ENCODE peak calls at places on chromosomes 11 and 22, in four cellular contexts. One of them, this sample, is unnamed.

GRCh38 chr11:63839508-63840355 is 822 bp downstream of the MARK2 start:
- DNase-seq in GM12878: no peak
- DNase-seq in K562: no peak
- DNase-seq in HCT116: no peak
- DNase-seq in this sample: no peak

GRCh38 chr11:44519989-44520737 is 45.3 kb upstream of the CD82 start:
- DNase-seq in GM12878: no peak
- DNase-seq in K562: no peak
- DNase-seq in HCT116: no peak
- DNase-seq in this sample: no peak

GRCh38 chr11:20131744-20132666 is 28.3 kb downstream of the DBX1 start:
- DNase-seq in GM12878: no peak
- DNase-seq in K562: peak
- DNase-seq in HCT116: no peak
- DNase-seq in this sample: no peak

GRCh38 chr22:28791841-28792490 is 8.4 kb downstream of the XBP1 start:
- DNase-seq in GM12878: peak
- DNase-seq in K562: no peak
- DNase-seq in HCT116: no peak
- DNase-seq in this sample: no peak

GRCh38 chr11:109619498-109619897 is 197.5 kb downstream of the C11orf87 start:
- DNase-seq in GM12878: no peak
- DNase-seq in K562: no peak
- DNase-seq in HCT116: no peak
- DNase-seq in this sample: no peak

GRCh38 chr11:70271635-70271953 is 1.1 kb downstream of the PPFIA1 start:
- DNase-seq in GM12878: no peak
- DNase-seq in K562: no peak
- DNase-seq in HCT116: no peak
- DNase-seq in this sample: no peak

GRCh38 chr11:2434506-2435255 is 9.6 kb downstream of the TRPM5 start:
- DNase-seq in GM12878: no peak
- DNase-seq in K562: no peak
- DNase-seq in HCT116: no peak
- DNase-seq in this sample: no peak

GRCh38 chr11:115665345-115665901 is 161.2 kb upstream of the CADM1 start:
- DNase-seq in GM12878: no peak
- DNase-seq in K562: no peak
- DNase-seq in HCT116: no peak
- DNase-seq in this sample: no peak

GRCh38 chr11:26191193-26191592 is 140.7 kb upstream of the ANO3 start:
- DNase-seq in GM12878: no peak
- DNase-seq in K562: no peak
- DNase-seq in HCT116: no peak
- DNase-seq in this sample: no peak

GRCh38 chr22:42151924-42152635 is 21.5 kb upstream of the CYP2D6 start:
- DNase-seq in GM12878: no peak
- DNase-seq in K562: peak
- DNase-seq in HCT116: no peak
- DNase-seq in this sample: peak

GRCh38 chr11:128522943-128523518 is 64.3 kb downstream of the ETS1 start:
- DNase-seq in GM12878: no peak
- DNase-seq in K562: no peak
- DNase-seq in HCT116: no peak
- DNase-seq in this sample: no peak

GRCh38 chr11:76603202-76603601 is 67.3 kb downstream of the LRRC32 start:
- DNase-seq in GM12878: no peak
- DNase-seq in K562: no peak
- DNase-seq in HCT116: no peak
- DNase-seq in this sample: peak

GRCh38 chr11:108340958-108341357 is 118.1 kb downstream of the ATM start:
- DNase-seq in GM12878: no peak
- DNase-seq in K562: peak
- DNase-seq in HCT116: peak
- DNase-seq in this sample: peak

GRCh38 chr11:77081976-77082836 is 15.4 kb downstream of the CAPN5 start:
- DNase-seq in GM12878: no peak
- DNase-seq in K562: no peak
- DNase-seq in HCT116: no peak
- DNase-seq in this sample: no peak

GRCh38 chr11:36702330-36703054 is 104.5 kb upstream of the RAG2 start:
- DNase-seq in GM12878: peak
- DNase-seq in K562: peak
- DNase-seq in HCT116: peak
- DNase-seq in this sample: no peak

GRCh38 chr11:95065336-95065735 is 1.4 kb upstream of the SRSF8 start:
- DNase-seq in GM12878: no peak
- DNase-seq in K562: no peak
- DNase-seq in HCT116: no peak
- DNase-seq in this sample: no peak

GRCh38 chr22:43887391-43887790 is 4.4 kb downstream of the PNPLA5 start:
- DNase-seq in GM12878: no peak
- DNase-seq in K562: no peak
- DNase-seq in HCT116: no peak
- DNase-seq in this sample: no peak
- TF ChIP-seq EGR1 in GM12878: no peak
- TF ChIP-seq EGR1 in K562: no peak
- TF ChIP-seq EGR1 in HCT116: no peak
- TF ChIP-seq EGR1 in this sample: no peak

GRCh38 chr11:6505577-6506240 is 8.6 kb downstream of the DNHD1 start:
- DNase-seq in GM12878: no peak
- DNase-seq in K562: peak
- DNase-seq in HCT116: peak
- DNase-seq in this sample: no peak
- TF ChIP-seq EGR1 in GM12878: no peak
- TF ChIP-seq EGR1 in K562: no peak
- TF ChIP-seq EGR1 in HCT116: no peak
- TF ChIP-seq EGR1 in this sample: no peak

DNA sequence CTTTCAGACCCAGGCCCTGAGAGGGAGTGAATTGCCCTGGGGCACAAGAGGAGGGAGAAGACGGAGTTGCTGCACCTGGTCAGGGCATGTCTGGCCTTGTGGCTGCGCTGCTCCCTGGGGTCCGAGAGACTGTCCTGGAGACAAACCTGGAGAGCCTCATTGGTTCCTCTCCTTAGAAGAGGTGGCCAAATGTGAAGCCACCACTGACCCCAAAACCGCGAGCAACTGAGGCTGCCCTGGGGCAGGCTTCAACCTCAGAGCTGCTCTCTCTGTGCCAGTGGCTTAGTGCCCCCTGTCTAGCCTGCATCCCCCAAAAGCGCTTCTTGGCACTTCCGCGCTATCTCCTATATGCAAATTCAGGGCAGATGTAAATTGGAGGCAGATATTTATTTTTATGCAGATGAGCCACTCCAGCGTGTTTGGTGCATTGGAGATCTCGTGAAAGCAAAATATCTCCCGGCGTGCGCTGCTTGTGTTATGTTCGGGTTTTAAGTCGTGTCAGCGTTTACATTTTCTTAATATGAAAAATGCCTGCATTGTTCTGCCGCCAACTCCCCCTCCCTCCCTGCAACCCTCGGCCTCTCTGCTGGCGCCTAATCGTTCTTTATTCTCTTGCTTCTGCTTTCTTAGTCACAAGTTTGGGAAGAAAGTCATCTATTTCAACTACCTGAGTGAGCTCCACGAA is 69.5 kb downstream of the ARHGAP8 start:
- DNase-seq in GM12878: no peak
- DNase-seq in K562: no peak
- DNase-seq in HCT116: no peak
- DNase-seq in this sample: no peak
- TF ChIP-seq EGR1 in GM12878: no peak
- TF ChIP-seq EGR1 in K562: no peak
- TF ChIP-seq EGR1 in HCT116: no peak
- TF ChIP-seq EGR1 in this sample: no peak

GRCh38 chr11:55658031-55658573 is 3.9 kb upstream of the OR4C6 start:
- DNase-seq in GM12878: peak
- DNase-seq in K562: no peak
- DNase-seq in HCT116: no peak
- DNase-seq in this sample: no peak
- TF ChIP-seq EGR1 in GM12878: no peak
- TF ChIP-seq EGR1 in K562: no peak
- TF ChIP-seq EGR1 in HCT116: no peak
- TF ChIP-seq EGR1 in this sample: no peak

GRCh38 chr22:46084943-46085830 is 65.1 kb upstream of the PPARA start:
- DNase-seq in GM12878: no peak
- DNase-seq in K562: peak
- DNase-seq in HCT116: no peak
- DNase-seq in this sample: no peak
- TF ChIP-seq EGR1 in GM12878: no peak
- TF ChIP-seq EGR1 in K562: no peak
- TF ChIP-seq EGR1 in HCT116: peak
- TF ChIP-seq EGR1 in this sample: no peak

GRCh38 chr22:48316245-48316875 is 1511.3 kb downstream of the BRD1 start:
- DNase-seq in GM12878: no peak
- DNase-seq in K562: no peak
- DNase-seq in HCT116: no peak
- DNase-seq in this sample: no peak
- TF ChIP-seq EGR1 in GM12878: no peak
- TF ChIP-seq EGR1 in K562: no peak
- TF ChIP-seq EGR1 in HCT116: no peak
- TF ChIP-seq EGR1 in this sample: no peak

DNA sequence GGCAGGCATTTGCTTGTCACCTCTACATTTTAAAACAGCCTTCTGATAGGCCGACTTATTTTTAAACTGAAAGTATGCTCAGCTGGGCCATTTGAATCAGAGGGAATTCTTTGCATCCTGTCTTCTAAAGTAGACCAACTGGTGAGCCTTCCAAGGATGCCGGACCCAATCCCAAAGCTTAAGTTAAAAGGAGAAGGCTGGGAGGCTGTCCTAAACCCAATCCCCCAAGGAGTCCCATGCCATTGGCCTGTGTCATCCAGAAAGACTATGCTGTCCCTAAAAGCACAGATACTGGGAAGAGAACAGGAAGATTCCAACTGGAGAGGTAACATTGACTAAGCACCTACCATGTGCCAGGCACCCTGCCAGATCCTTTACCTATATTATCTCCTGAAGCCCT is 18.0 kb downstream of the TENM4 start:
- DNase-seq in GM12878: no peak
- DNase-seq in K562: no peak
- DNase-seq in HCT116: no peak
- DNase-seq in this sample: no peak
- TF ChIP-seq EGR1 in GM12878: no peak
- TF ChIP-seq EGR1 in K562: no peak
- TF ChIP-seq EGR1 in HCT116: no peak
- TF ChIP-seq EGR1 in this sample: no peak

GRCh38 chr22:31274017-31274416 is 18.3 kb downstream of the PIK3IP1 start:
- DNase-seq in GM12878: no peak
- DNase-seq in K562: no peak
- DNase-seq in HCT116: no peak
- DNase-seq in this sample: no peak

GRCh38 chr22:31275018-31275417 is 17.3 kb downstream of the PIK3IP1 start:
- DNase-seq in GM12878: no peak
- DNase-seq in K562: no peak
- DNase-seq in HCT116: no peak
- DNase-seq in this sample: no peak

GRCh38 chr22:31271485-31271884 is 20.8 kb downstream of the PIK3IP1 start:
- DNase-seq in GM12878: no peak
- DNase-seq in K562: no peak
- DNase-seq in HCT116: no peak
- DNase-seq in this sample: no peak

GRCh38 chr22:31271026-31271425 is 21.3 kb downstream of the PIK3IP1 start:
- DNase-seq in GM12878: no peak
- DNase-seq in K562: no peak
- DNase-seq in HCT116: no peak
- DNase-seq in this sample: no peak

GRCh38 chr22:31272522-31273446 is 19.5 kb downstream of the PIK3IP1 start:
- DNase-seq in GM12878: no peak
- DNase-seq in K562: peak
- DNase-seq in HCT116: peak
- DNase-seq in this sample: peak
- TF ChIP-seq EGR1 in GM12878: no peak
- TF ChIP-seq EGR1 in K562: no peak
- TF ChIP-seq EGR1 in HCT116: no peak
- TF ChIP-seq EGR1 in this sample: no peak

GRCh38 chr22:37925311-37925710 is 19.2 kb downstream of the MICALL1 start:
- DNase-seq in GM12878: no peak
- DNase-seq in K562: no peak
- DNase-seq in HCT116: no peak
- DNase-seq in this sample: no peak
- TF ChIP-seq EGR1 in GM12878: no peak
- TF ChIP-seq EGR1 in K562: no peak
- TF ChIP-seq EGR1 in HCT116: no peak
- TF ChIP-seq EGR1 in this sample: no peak

GRCh38 chr11:117807482-117808272 is 10.7 kb upstream of the DSCAML1 start:
- DNase-seq in GM12878: no peak
- DNase-seq in K562: peak
- DNase-seq in HCT116: peak
- DNase-seq in this sample: no peak
- TF ChIP-seq EGR1 in GM12878: no peak
- TF ChIP-seq EGR1 in K562: no peak
- TF ChIP-seq EGR1 in HCT116: no peak
- TF ChIP-seq EGR1 in this sample: no peak